ENCODE peak calls at places on chromosome 18, in five cellular contexts. D is endodermal cell, S is psoas muscle, V is IMR-90, E is Peyer's patch. P is an unnamed sample.
A peak's percentile ranks its signal among the peaks of the same experiment; 100 is the strongest.

GRCh38 chr18:64519191-64519590 is 370.3 kb upstream of the LINC00305 start:
- DNase-seq in D (no peak), S (no peak), V (no peak), E (no peak), P (no peak)

GRCh38 chr18:59921384-59921891 is 21.6 kb downstream of the PMAIP1 start:
- DNase-seq in D (no peak), S (no peak), V (no peak), E (no peak), P (no peak)

GRCh38 chr18:34933880-34934689 is 107.1 kb upstream of the MAPRE2 start:
- DNase-seq in D (no peak), S (no peak), V (peak; percentile 31), E (no peak), P (no peak)

GRCh38 chr18:3345885-3346284 is 84.0 kb downstream of the MYL12B start:
- DNase-seq in D (no peak), S (no peak), V (peak; percentile 16), E (no peak), P (no peak)

GRCh38 chr18:73733376-73733775 is 414.3 kb downstream of the FBXO15 start:
- DNase-seq in D (no peak), S (no peak), V (peak; percentile 18), E (no peak), P (no peak)

GRCh38 chr18:3903341-3903740 is 453.4 kb downstream of the TGIF1 start:
- DNase-seq in D (no peak), S (no peak), V (peak; percentile 98), E (no peak), P (no peak)

GRCh38 chr18:57446322-57446721 is 11.1 kb downstream of the ONECUT2 start:
- DNase-seq in D (peak; percentile 85), S (no peak), V (peak; percentile 4), E (no peak), P (no peak)

GRCh38 chr18:79380816-79381806 is 14.6 kb upstream of the NFATC1 start:
- DNase-seq in D (peak; percentile 96), S (peak; percentile 70), V (peak; percentile 29), E (peak; percentile 77), P (peak; percentile 48)

GRCh38 chr18:63365909-63366269 is 1.1 kb downstream of the KDSR start:
- DNase-seq in D (no peak), S (no peak), V (peak; percentile 6), E (no peak), P (no peak)

GRCh38 chr18:41593276-41593675 is 361.8 kb upstream of the PIK3C3 start:
- DNase-seq in D (no peak), S (no peak), V (no peak), E (no peak), P (no peak)

GRCh38 chr18:70454705-70455322 is 166.0 kb downstream of the SOCS6 start:
- DNase-seq in D (no peak), S (no peak), V (peak; percentile 79), E (no peak), P (peak; percentile 8)

GRCh38 chr18:26091047-26091630 is 726 bp upstream of the SS18 start:
- DNase-seq in D (no peak), S (peak; percentile 83), V (no peak), E (no peak), P (no peak)

GRCh38 chr18:54069729-54070128 is 154.7 kb downstream of the MBD2 start:
- DNase-seq in D (no peak), S (no peak), V (no peak), E (no peak), P (no peak)

GRCh38 chr18:43888601-43889000 is 611.3 kb upstream of the SYT4 start:
- DNase-seq in D (no peak), S (no peak), V (no peak), E (no peak), P (no peak)

GRCh38 chr18:8702668-8703067 is 2.7 kb upstream of the MTCL1 start:
- DNase-seq in D (no peak), S (no peak), V (no peak), E (no peak), P (no peak)

GRCh38 chr18:44761812-44762211 is 81.1 kb downstream of the SETBP1 start:
- DNase-seq in D (no peak), S (no peak), V (no peak), E (no peak), P (no peak)

GRCh38 chr18:62347091-62347506 is 22.0 kb downstream of the TNFRSF11A start:
- DNase-seq in D (no peak), S (no peak), V (no peak), E (no peak), P (no peak)

GRCh38 chr18:2706903-2707302 is 51.4 kb downstream of the SMCHD1 start:
- DNase-seq in D (peak; percentile 78), S (no peak), V (no peak), E (no peak), P (no peak)

GRCh38 chr18:51881394-51881793 is 458.6 kb upstream of the DCC start:
- DNase-seq in D (no peak), S (no peak), V (no peak), E (no peak), P (no peak)

GRCh38 chr18:73153271-73153670 is 285.5 kb upstream of the NETO1 start:
- DNase-seq in D (no peak), S (no peak), V (peak; percentile 3), E (no peak), P (no peak)

GRCh38 chr18:39037925-39038324 is 1472.3 kb upstream of the CELF4 start:
- DNase-seq in D (no peak), S (no peak), V (no peak), E (no peak), P (no peak)

GRCh38 chr18:43793910-43794309 is 516.6 kb upstream of the SYT4 start:
- DNase-seq in D (no peak), S (no peak), V (no peak), E (no peak), P (no peak)

GRCh38 chr18:34223164-34223892 is 1.4 kb downstream of the NOL4 start:
- DNase-seq in D (peak; percentile 85), S (no peak), V (no peak), E (no peak), P (no peak)

GRCh38 chr18:10304853-10305252 is 149.6 kb upstream of the APCDD1 start:
- DNase-seq in D (no peak), S (peak; percentile 52), V (peak; percentile 79), E (no peak), P (no peak)

GRCh38 chr18:9403795-9404564 is 69.4 kb downstream of the TWSG1 start:
- DNase-seq in D (peak; percentile 78), S (peak; percentile 40), V (peak; percentile 22), E (no peak), P (no peak)

GRCh38 chr18:24923138-24923537 is 428.8 kb downstream of the ZNF521 start:
- DNase-seq in D (no peak), S (no peak), V (no peak), E (no peak), P (no peak)

GRCh38 chr18:78805840-78806239 is 173.8 kb upstream of the SALL3 start:
- DNase-seq in D (no peak), S (no peak), V (no peak), E (no peak), P (no peak)

GRCh38 chr18:69388222-69388621 is 12.5 kb upstream of the DOK6 start:
- DNase-seq in D (no peak), S (no peak), V (no peak), E (no peak), P (no peak)

GRCh38 chr18:44602380-44602779 is 78.3 kb upstream of the SETBP1 start:
- DNase-seq in D (no peak), S (no peak), V (no peak), E (no peak), P (no peak)

GRCh38 chr18:76610933-76611749 is 116.1 kb upstream of the ZNF516 start:
- DNase-seq in D (no peak), S (no peak), V (peak; percentile 61), E (no peak), P (no peak)

GRCh38 chr18:79911871-79912270 is 39.6 kb downstream of the SLC66A2 start:
- DNase-seq in D (no peak), S (no peak), V (no peak), E (no peak), P (no peak)

GRCh38 chr18:31190919-31191318 is 28.3 kb upstream of the DSC1 start:
- DNase-seq in D (no peak), S (no peak), V (no peak), E (no peak), P (no peak)

GRCh38 chr18:23106575-23106974 is 28.7 kb upstream of the CABLES1 start:
- DNase-seq in D (no peak), S (no peak), V (peak; percentile 96), E (peak; percentile 64), P (no peak)

GRCh38 chr18:77980275-77980674 is 730.6 kb downstream of the GALR1 start:
- DNase-seq in D (no peak), S (no peak), V (no peak), E (no peak), P (no peak)

GRCh38 chr18:12307251-12307736 is 747 bp upstream of the TUBB6 start:
- DNase-seq in D (peak; percentile 78), S (peak; percentile 56), V (peak; percentile 76), E (no peak), P (no peak)
- H3K4me3 ChIP-seq in D (peak overlapping the region; percentile 81), S (peak overlapping the region; percentile 73), V (peak overlapping the region; percentile 96), E (peak overlapping the region; percentile 58), P (no peak overlapping the region)

GRCh38 chr18:1483386-1483785 is 578.7 kb downstream of the ADCYAP1 start:
- DNase-seq in D (no peak), S (no peak), V (no peak), E (no peak), P (no peak)
- H3K36me3 ChIP-seq in D (no peaks in the 10 kb centered on the region), S (no peaks in the 10 kb centered on the region), V (no peaks in the 10 kb centered on the region), E (no peaks in the 10 kb centered on the region), P (no peaks in the 10 kb centered on the region)

GRCh38 chr18:55783921-55784320 is 195.9 kb upstream of the TCF4 start:
- DNase-seq in D (no peak), S (no peak), V (no peak), E (no peak), P (no peak)
- H3K9me3 ChIP-seq in D (peaks cover under 1% of the 10 kb centered on the region), S (no peaks in the 10 kb centered on the region), V (no peaks in the 10 kb centered on the region), E (no peaks in the 10 kb centered on the region), P (no peaks in the 10 kb centered on the region)

DNA sequence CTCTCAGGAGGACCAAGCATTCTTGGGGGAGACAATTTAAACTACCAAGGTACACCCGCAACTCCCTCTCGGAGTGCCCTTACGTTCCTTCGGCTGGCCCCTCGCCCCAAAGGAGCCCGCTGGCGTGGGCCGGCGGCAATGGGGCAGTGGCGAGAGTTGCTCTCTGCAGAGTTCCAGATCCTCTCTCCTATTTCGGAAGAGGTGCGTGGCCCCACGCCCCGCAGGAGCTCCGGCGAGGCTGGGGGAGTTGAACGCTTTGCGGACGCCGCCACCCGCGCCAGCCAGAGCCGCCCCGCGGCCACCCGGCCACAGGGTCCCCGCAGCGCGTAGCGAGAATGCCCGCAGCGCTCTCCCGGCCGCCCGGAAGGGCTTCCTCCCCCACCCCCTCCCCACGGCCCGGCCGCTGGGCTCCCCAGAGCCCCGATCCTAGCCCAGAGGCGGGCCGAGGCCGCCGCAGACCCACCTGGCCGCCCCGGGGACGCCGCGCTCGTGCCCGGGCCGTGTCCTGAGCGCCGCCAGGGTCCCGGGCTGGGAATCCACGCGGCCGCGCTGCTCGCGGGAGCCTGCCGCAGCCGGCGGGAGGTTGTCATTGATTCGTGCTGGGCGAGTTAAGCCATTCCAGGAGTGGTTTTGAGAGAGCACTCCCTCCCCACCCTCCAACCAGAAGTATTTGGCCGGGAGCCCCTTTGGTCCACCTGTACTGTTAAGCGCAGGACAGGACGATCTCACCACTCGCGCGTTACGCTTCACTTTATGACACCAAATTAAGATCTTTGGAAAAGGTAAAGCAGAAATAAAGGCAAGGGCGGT is 206.3 kb upstream of the SMAD2 start:
- DNase-seq in D (peak; percentile 68), S (no peak), V (no peak), E (peak; percentile 68), P (no peak)
- H3K4me3 ChIP-seq in D (peak overlapping the region; percentile 78), S (peak overlapping the region; percentile 76), V (no peak overlapping the region), E (peak overlapping the region; percentile 32), P (no peak overlapping the region)

P was measured in naive thymus-derived CD4-positive, alpha-beta T cell.